ENCODE peak calls at places on chromosomes 13 and 19, in ten cellular contexts. E, Z, A, P, V, U, S, B, T and G are unnamed samples.
A peak's percentile ranks its signal among the peaks of the same experiment; 100 is the strongest.

GRCh38 chr13:114108894-114109293 is 23.5 kb downstream of the RASA3 start:
- DNase-seq in E (no peak), Z (peak; percentile 5), A (no peak), P (no peak), V (no peak), U (no peak), S (no peak), B (peak; percentile 52), T (no peak), G (peak; percentile 20)

GRCh38 chr13:82879921-82880320 is 1002.4 kb downstream of the SLITRK1 start:
- DNase-seq in E (no peak), Z (no peak), A (no peak), P (no peak), V (no peak), U (no peak), S (no peak), B (no peak), T (no peak), G (no peak)

GRCh38 chr19:18083929-18084684 is 2.6 kb downstream of the IL12RB1 start:
- DNase-seq in E (no peak), Z (no peak), A (no peak), P (no peak), V (no peak), U (no peak), S (no peak), B (no peak), T (no peak), G (no peak)

GRCh38 chr19:27774827-27775226 is 1438.1 kb downstream of the UQCRFS1 start:
- DNase-seq in E (no peak), Z (peak; percentile 42), A (no peak), P (no peak), V (no peak), U (no peak), S (peak; percentile 45), B (no peak), T (no peak), G (no peak)

GRCh38 chr13:102815788-102816187 is 16.9 kb downstream of the BIVM start:
- DNase-seq in E (no peak), Z (no peak), A (no peak), P (no peak), V (no peak), U (no peak), S (no peak), B (no peak), T (no peak), G (no peak)

GRCh38 chr19:17348700-17349099 is 11.3 kb downstream of the GTPBP3 start:
- DNase-seq in E (peak; percentile 45), Z (peak; percentile 54), A (peak; percentile 80), P (peak; percentile 37), V (peak; percentile 78), U (no peak), S (no peak), B (peak; percentile 81), T (no peak), G (no peak)

GRCh38 chr13:33228645-33229445 is 56.7 kb downstream of the STARD13 start:
- DNase-seq in E (no peak), Z (no peak), A (peak; percentile 67), P (peak; percentile 63), V (peak; percentile 85), U (no peak), S (peak; percentile 40), B (no peak), T (peak; percentile 70), G (no peak)

GRCh38 chr13:110797230-110797877 is 83.9 kb downstream of the ING1 start:
- DNase-seq in E (no peak), Z (no peak), A (peak; percentile 30), P (no peak), V (no peak), U (no peak), S (no peak), B (no peak), T (no peak), G (no peak)

GRCh38 chr19:12946092-12946845 is 607 bp downstream of the RAD23A start:
- DNase-seq in E (peak; percentile 87), Z (peak; percentile 89), A (peak; percentile 87), P (peak; percentile 83), V (peak; percentile 88), U (peak; percentile 43), S (peak; percentile 66), B (peak; percentile 85), T (peak; percentile 71), G (no peak)
- TF ChIP-seq CTCF in E (no peak), Z (no peak), A (no peak), P (no peak), V (no peak), U (no peak), S (no peak), B (no peak), T (no peak), G (no peak)

DNA sequence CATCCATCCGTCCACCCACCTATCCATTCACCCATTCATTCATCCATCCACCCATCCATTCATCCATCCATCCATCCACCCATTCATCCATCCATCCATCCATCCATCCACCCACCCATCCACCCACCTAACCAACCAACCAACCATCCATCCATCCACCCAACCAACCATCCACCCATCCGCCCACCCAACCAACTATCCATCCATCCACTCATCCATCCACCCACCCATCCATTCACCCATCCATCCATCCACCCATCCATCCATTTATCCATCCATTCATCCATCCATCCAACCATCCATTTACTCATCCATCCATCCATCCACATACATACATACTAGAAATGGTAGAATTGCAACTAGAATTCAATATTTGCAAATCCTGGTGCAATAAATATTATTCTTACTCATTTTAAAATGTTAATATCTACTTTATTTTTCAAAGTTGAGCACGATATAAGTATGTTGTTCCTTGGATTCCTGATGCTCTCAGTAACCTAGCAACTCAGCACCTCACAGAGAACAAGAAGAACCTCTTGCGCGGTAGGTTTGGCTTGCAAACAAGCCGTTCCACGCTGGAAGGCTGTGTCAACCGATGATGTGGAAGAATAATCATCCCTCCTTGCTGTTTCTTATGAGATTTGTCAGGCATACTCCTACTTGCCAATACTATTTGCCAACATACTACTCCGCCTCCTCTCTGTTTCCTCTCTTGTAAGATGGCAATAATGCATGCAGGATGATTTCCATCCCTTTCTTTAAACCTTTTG is 111.7 kb downstream of the GNG7 start:
- DNase-seq in E (no peak), Z (no peak), A (no peak), P (no peak), V (no peak), U (no peak), S (no peak), B (peak; percentile 26), T (no peak), G (no peak)
- TF ChIP-seq CTCF in E (no peak), Z (no peak), A (no peak), P (no peak), V (no peak), U (no peak), S (no peak), B (no peak), T (no peak), G (no peak)

GRCh38 chr19:13824703-13825102 is 29.5 kb downstream of the ZSWIM4 start:
- DNase-seq in E (no peak), Z (no peak), A (no peak), P (no peak), V (no peak), U (no peak), S (no peak), B (no peak), T (no peak), G (no peak)
- TF ChIP-seq CTCF in E (no peak), Z (no peak), A (no peak), P (no peak), V (no peak), U (no peak), S (no peak), B (no peak), T (no peak), G (no peak)

GRCh38 chr13:95226476-95226875 is 74.8 kb downstream of the ABCC4 start:
- DNase-seq in E (no peak), Z (no peak), A (no peak), P (no peak), V (no peak), U (no peak), S (no peak), B (no peak), T (no peak), G (no peak)
- TF ChIP-seq CTCF in E (no peak), Z (no peak), A (no peak), P (no peak), V (no peak), U (no peak), S (no peak), B (no peak), T (no peak), G (no peak)